ENCODE peak calls at places on chromosomes 11 and 22, in six cellular contexts. X, V, Y, U, P and W are unnamed samples.

GRCh38 chr11:70771099-70771885 is 373.0 kb downstream of the CTTN start:
- DNase-seq in X (no peak), V (no peak), Y (no peak), U (no peak), P (no peak), W (no peak)

GRCh38 chr22:37187891-37188761 is at the start of gene C1QTNF6:
- DNase-seq in X (no peak), V (no peak), Y (no peak), U (no peak), P (no peak), W (peak; percentile 55)

GRCh38 chr11:23217072-23217471 is 356.8 kb upstream of the CCDC179 start:
- DNase-seq in X (no peak), V (no peak), Y (no peak), U (no peak), P (no peak), W (no peak)

GRCh38 chr11:65043881-65044501 is 3.0 kb downstream of the SAC3D1 start:
- DNase-seq in X (peak; percentile 48), V (peak; percentile 8), Y (no peak), U (no peak), P (no peak), W (no peak)

GRCh38 chr11:47593934-47594855 is at the start of gene C1QTNF4:
- DNase-seq in X (no peak), V (no peak), Y (no peak), U (no peak), P (no peak), W (no peak)

GRCh38 chr11:73285721-73286120 is 13.6 kb downstream of the P2RY6 start:
- DNase-seq in X (no peak), V (no peak), Y (no peak), U (no peak), P (no peak), W (no peak)

GRCh38 chr11:128473631-128474030 is 113.7 kb downstream of the ETS1 start:
- DNase-seq in X (no peak), V (no peak), Y (no peak), U (no peak), P (peak; percentile 83), W (no peak)

GRCh38 chr11:64729851-64730382 is 6.9 kb upstream of the NRXN2 start:
- DNase-seq in X (no peak), V (no peak), Y (peak; percentile 71), U (no peak), P (no peak), W (no peak)

GRCh38 chr11:117514256-117514655 is 186.6 kb downstream of the CEP164 start:
- DNase-seq in X (no peak), V (no peak), Y (no peak), U (no peak), P (no peak), W (no peak)

GRCh38 chr22:25192406-25192805 is 7.3 kb upstream of the CRYBB3 start:
- DNase-seq in X (no peak), V (no peak), Y (no peak), U (no peak), P (no peak), W (no peak)

GRCh38 chr11:121328213-121328966 is 35.8 kb downstream of the SC5D start:
- DNase-seq in X (no peak), V (no peak), Y (no peak), U (no peak), P (peak; percentile 50), W (no peak)

GRCh38 chr22:41512421-41513194 is 31.7 kb downstream of the POLR3H start:
- DNase-seq in X (no peak), V (peak; percentile 57), Y (no peak), U (peak; percentile 63), P (no peak), W (no peak)

GRCh38 chr22:27905638-27906037 is 13.4 kb downstream of the PITPNB start:
- DNase-seq in X (no peak), V (no peak), Y (no peak), U (no peak), P (no peak), W (no peak)

GRCh38 chr11:122723576-122723975 is 68.1 kb downstream of the UBASH3B start:
- DNase-seq in X (no peak), V (peak; percentile 60), Y (no peak), U (peak; percentile 51), P (no peak), W (no peak)

GRCh38 chr11:59158206-59159068 is 13.5 kb upstream of the DTX4 start:
- DNase-seq in X (peak; percentile 49), V (peak; percentile 39), Y (no peak), U (peak; percentile 66), P (peak; percentile 86), W (no peak)

GRCh38 chr11:123325535-123325934 is 104.5 kb upstream of the GRAMD1B start:
- DNase-seq in X (no peak), V (no peak), Y (no peak), U (no peak), P (no peak), W (no peak)

GRCh38 chr22:24244144-24244787 is 616 bp downstream of the GGT5 start:
- DNase-seq in X (no peak), V (peak; percentile 61), Y (no peak), U (peak; percentile 75), P (no peak), W (no peak)

GRCh38 chr11:68331338-68331947 is 19.1 kb downstream of the LRP5 start:
- DNase-seq in X (no peak), V (no peak), Y (no peak), U (no peak), P (no peak), W (no peak)

GRCh38 chr11:115334932-115335788 is 169.1 kb downstream of the CADM1 start:
- DNase-seq in X (no peak), V (peak; percentile 49), Y (no peak), U (no peak), P (peak; percentile 38), W (no peak)

GRCh38 chr11:64546176-64546575 is 44.8 kb upstream of the SLC22A12 start:
- DNase-seq in X (no peak), V (no peak), Y (no peak), U (no peak), P (no peak), W (no peak)

GRCh38 chr11:130128626-130129025 is 31.0 kb upstream of the ST14 start:
- DNase-seq in X (no peak), V (no peak), Y (no peak), U (no peak), P (no peak), W (no peak)

GRCh38 chr11:95912902-95913560 is 10.9 kb downstream of the MTMR2 start:
- DNase-seq in X (no peak), V (peak; percentile 57), Y (no peak), U (no peak), P (no peak), W (no peak)

GRCh38 chr22:46031561-46031960 is 54.6 kb upstream of the WNT7B start:
- DNase-seq in X (no peak), V (no peak), Y (no peak), U (no peak), P (no peak), W (no peak)

DNA sequence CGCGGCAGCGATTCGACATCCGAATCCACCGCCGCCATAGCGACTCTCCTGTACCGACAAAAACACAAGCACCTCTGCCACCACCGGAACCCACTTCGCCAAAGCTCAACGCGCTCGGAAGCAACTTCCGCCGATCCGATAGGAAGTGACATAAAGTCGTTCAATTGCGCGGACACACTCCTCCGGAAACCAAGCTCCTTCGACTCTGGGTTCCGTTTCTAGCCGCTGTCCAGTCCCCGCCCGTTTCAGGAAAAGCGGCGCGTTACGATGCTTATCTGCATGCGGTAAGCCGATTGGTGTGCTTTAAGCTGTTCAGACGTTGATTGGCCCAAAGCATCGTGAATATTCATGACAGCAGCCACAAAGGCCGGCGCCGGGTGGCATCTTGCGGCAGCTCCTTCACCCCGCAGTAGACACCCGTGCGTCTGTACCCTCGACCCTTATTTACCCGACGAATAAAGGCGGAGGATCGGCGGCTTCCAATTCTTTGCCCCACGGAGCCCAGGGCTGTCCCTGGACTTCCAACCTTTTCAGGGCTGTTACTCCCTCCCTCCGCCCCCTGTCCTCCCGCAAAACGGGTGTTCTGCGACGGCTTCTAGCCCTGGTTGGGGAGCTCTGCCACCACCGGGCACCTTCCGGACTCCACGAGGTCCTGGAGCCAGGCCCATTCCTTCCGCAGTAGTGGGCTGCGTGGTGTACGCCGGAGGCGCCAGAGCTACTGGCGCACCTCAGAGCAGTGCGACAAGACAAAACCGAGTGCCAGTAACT is at the start of gene TUT1:
- DNase-seq in X (peak; percentile 97), V (peak; percentile 99), Y (peak; percentile 94), U (peak; percentile 98), P (peak; percentile 99), W (peak; percentile 83)
- TF ChIP-seq CTCF in X (peak; percentile 10), V (no peak), Y (no peak), U (no peak), P (no peak), W (no peak)

GRCh38 chr11:27211370-27212127 is 151.5 kb downstream of the CCDC34 start:
- DNase-seq in X (no peak), V (no peak), Y (no peak), U (no peak), P (no peak), W (no peak)
- TF ChIP-seq CTCF in X (no peak), V (peak; percentile 55), Y (peak; percentile 71), U (peak; percentile 63), P (peak; percentile 33), W (peak; percentile 46)

GRCh38 chr11:101914349-101914736 is 467 bp upstream of the CEP126 start:
- DNase-seq in X (no peak), V (peak; percentile 25), Y (no peak), U (no peak), P (no peak), W (no peak)
- TF ChIP-seq CTCF in X (no peak), V (no peak), Y (no peak), U (no peak), P (no peak), W (no peak)

GRCh38 chr11:99687320-99687719 is 666.6 kb downstream of the CNTN5 start:
- DNase-seq in X (no peak), V (no peak), Y (no peak), U (no peak), P (no peak), W (no peak)
- TF ChIP-seq CTCF in X (no peak), V (no peak), Y (no peak), U (no peak), P (peak; percentile 10), W (no peak)

DNA sequence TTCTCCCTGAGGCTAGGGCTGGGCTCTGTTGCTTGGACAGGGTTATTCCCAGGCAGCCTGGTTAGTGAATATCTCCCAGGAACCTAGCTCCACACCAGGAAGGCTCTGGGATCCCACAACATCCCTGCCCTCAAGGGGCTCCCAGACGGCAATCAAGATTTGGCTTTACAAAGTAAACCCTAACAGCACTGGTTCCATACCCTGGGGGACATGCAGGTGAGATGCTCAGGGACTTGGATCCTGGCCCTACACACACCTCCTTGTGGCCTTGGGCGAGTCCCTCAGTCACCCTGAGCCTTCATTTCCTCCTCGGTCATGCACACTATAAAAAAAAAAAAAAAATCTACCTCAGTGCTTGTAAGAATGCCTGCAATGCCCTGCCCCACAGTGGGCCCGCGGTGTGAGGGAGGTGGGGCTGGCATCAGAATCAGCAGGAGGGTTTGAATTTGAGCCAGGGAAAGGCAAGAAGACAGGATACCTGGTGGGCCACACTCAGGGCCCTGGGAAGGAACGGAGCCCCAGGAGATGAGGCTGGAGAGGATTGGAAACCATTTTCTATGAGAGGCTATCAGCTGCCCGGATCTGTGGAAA is 86.3 kb downstream of the MORC2 start:
- DNase-seq in X (no peak), V (no peak), Y (no peak), U (no peak), P (no peak), W (no peak)
- TF ChIP-seq CTCF in X (no peak), V (no peak), Y (no peak), U (no peak), P (no peak), W (no peak)

GRCh38 chr11:124865902-124866851 is 945 bp downstream of the ROBO3 start:
- DNase-seq in X (no peak), V (no peak), Y (no peak), U (no peak), P (peak; percentile 19), W (no peak)
- TF ChIP-seq CTCF in X (peak; percentile 77), V (peak; percentile 42), Y (peak; percentile 93), U (peak; percentile 72), P (peak; percentile 59), W (peak; percentile 88)